ENCODE peak calls at places on chromosomes 7 and 10, in five cellular contexts. One of them, this sample, is unnamed.

GRCh38 chr7:127629268-127629854 is 11.4 kb upstream of the PAX4 start:
- DNase-seq in tibial artery: no peak
- DNase-seq in NT2/D1: no peak
- DNase-seq in transverse colon: peak; percentile 34
- DNase-seq in ascending aorta: no peak
- DNase-seq in this sample: peak; percentile 31

GRCh38 chr10:101047961-101048892 is 13.6 kb upstream of the KAZALD1 start:
- DNase-seq in tibial artery: no peak
- DNase-seq in NT2/D1: no peak
- DNase-seq in transverse colon: peak; percentile 26
- DNase-seq in ascending aorta: no peak
- DNase-seq in this sample: no peak

GRCh38 chr7:134823400-134823799 is 44.0 kb downstream of the CALD1 start:
- DNase-seq in tibial artery: no peak
- DNase-seq in NT2/D1: no peak
- DNase-seq in transverse colon: no peak
- DNase-seq in ascending aorta: no peak
- DNase-seq in this sample: no peak

GRCh38 chr7:26195867-26196266 is 4.7 kb downstream of the HNRNPA2B1 start:
- DNase-seq in tibial artery: no peak
- DNase-seq in NT2/D1: no peak
- DNase-seq in transverse colon: no peak
- DNase-seq in ascending aorta: no peak
- DNase-seq in this sample: no peak

GRCh38 chr7:121344093-121344492 is 15.3 kb downstream of the WNT16 start:
- DNase-seq in tibial artery: no peak
- DNase-seq in NT2/D1: no peak
- DNase-seq in transverse colon: no peak
- DNase-seq in ascending aorta: no peak
- DNase-seq in this sample: no peak

GRCh38 chr10:131786756-131787605 is 113.8 kb upstream of the PPP2R2D start:
- DNase-seq in tibial artery: peak; percentile 23
- DNase-seq in NT2/D1: peak; percentile 11
- DNase-seq in transverse colon: no peak
- DNase-seq in ascending aorta: no peak
- DNase-seq in this sample: peak; percentile 64

GRCh38 chr10:11425672-11426071 is 185.8 kb downstream of the USP6NL start:
- DNase-seq in tibial artery: no peak
- DNase-seq in NT2/D1: no peak
- DNase-seq in transverse colon: no peak
- DNase-seq in ascending aorta: no peak
- DNase-seq in this sample: no peak

GRCh38 chr7:40243076-40243475 is 108.3 kb downstream of the SUGCT start:
- DNase-seq in tibial artery: no peak
- DNase-seq in NT2/D1: no peak
- DNase-seq in transverse colon: no peak
- DNase-seq in ascending aorta: no peak
- DNase-seq in this sample: no peak

GRCh38 chr7:59986-60675 is 132.2 kb upstream of the FAM20C start:
- DNase-seq in tibial artery: no peak
- DNase-seq in NT2/D1: no peak
- DNase-seq in transverse colon: peak; percentile 2
- DNase-seq in ascending aorta: no peak
- DNase-seq in this sample: no peak

GRCh38 chr7:151732834-151733585 is 143.9 kb downstream of the PRKAG2 start:
- DNase-seq in tibial artery: no peak
- DNase-seq in NT2/D1: no peak
- DNase-seq in transverse colon: no peak
- DNase-seq in ascending aorta: no peak
- DNase-seq in this sample: no peak
- H3K36me3 ChIP-seq in tibial artery: no peaks in the 10 kb centered on the region
- H3K36me3 ChIP-seq in NT2/D1: no peaks in the 10 kb centered on the region
- H3K36me3 ChIP-seq in transverse colon: no peaks in the 10 kb centered on the region
- H3K36me3 ChIP-seq in ascending aorta: no peaks in the 10 kb centered on the region
- H3K36me3 ChIP-seq in this sample: no peaks in the 10 kb centered on the region

DNA sequence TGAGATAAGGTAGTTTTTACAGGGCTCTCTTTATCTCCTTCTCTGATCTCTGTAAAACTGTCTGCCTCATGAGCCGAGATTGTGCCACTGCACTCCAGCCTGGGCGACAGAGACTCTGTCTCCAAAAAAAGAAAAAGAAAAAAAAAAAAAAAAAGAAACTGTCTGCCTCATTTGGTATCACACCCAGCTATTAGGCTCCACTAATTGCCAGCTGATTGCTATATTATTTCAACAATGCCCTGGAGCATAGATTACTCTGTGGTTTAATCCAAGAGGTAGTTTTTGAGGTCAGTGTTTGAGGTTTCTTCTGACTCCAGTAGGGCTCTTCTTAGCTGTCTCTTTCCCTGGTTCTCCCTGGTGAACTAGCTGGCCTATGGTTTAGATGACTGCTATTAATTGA is 268.1 kb upstream of the PLPP4 start:
- DNase-seq in tibial artery: no peak
- DNase-seq in NT2/D1: no peak
- DNase-seq in transverse colon: no peak
- DNase-seq in ascending aorta: no peak
- DNase-seq in this sample: no peak
- H3K36me3 ChIP-seq in tibial artery: no peaks in the 10 kb centered on the region
- H3K36me3 ChIP-seq in NT2/D1: no peaks in the 10 kb centered on the region
- H3K36me3 ChIP-seq in transverse colon: no peaks in the 10 kb centered on the region
- H3K36me3 ChIP-seq in ascending aorta: no peaks in the 10 kb centered on the region
- H3K36me3 ChIP-seq in this sample: no peaks in the 10 kb centered on the region

GRCh38 chr10:49217645-49218044 is 29.5 kb upstream of the TMEM273 start:
- DNase-seq in tibial artery: no peak
- DNase-seq in NT2/D1: no peak
- DNase-seq in transverse colon: no peak
- DNase-seq in ascending aorta: no peak
- DNase-seq in this sample: no peak
- H3K36me3 ChIP-seq in tibial artery: no peaks in the 10 kb centered on the region
- H3K36me3 ChIP-seq in NT2/D1: no peaks in the 10 kb centered on the region
- H3K36me3 ChIP-seq in transverse colon: no peaks in the 10 kb centered on the region
- H3K36me3 ChIP-seq in ascending aorta: no peaks in the 10 kb centered on the region
- H3K36me3 ChIP-seq in this sample: no peaks in the 10 kb centered on the region

GRCh38 chr7:75578081-75578480 is 86.0 kb downstream of the SPDYE5 start:
- DNase-seq in tibial artery: no peak
- DNase-seq in NT2/D1: no peak
- DNase-seq in transverse colon: no peak
- DNase-seq in ascending aorta: no peak
- DNase-seq in this sample: no peak
- H3K36me3 ChIP-seq in tibial artery: peaks cover 66% of the 10 kb centered on the region
- H3K36me3 ChIP-seq in NT2/D1: peaks cover 53% of the 10 kb centered on the region
- H3K36me3 ChIP-seq in transverse colon: no peaks in the 10 kb centered on the region
- H3K36me3 ChIP-seq in ascending aorta: peaks cover 52% of the 10 kb centered on the region
- H3K36me3 ChIP-seq in this sample: peaks cover 18% of the 10 kb centered on the region

GRCh38 chr10:26733750-26734568 is 36.5 kb downstream of the PDSS1 start:
- DNase-seq in tibial artery: no peak
- DNase-seq in NT2/D1: peak; percentile 15
- DNase-seq in transverse colon: peak; percentile 44
- DNase-seq in ascending aorta: no peak
- DNase-seq in this sample: no peak
- H3K36me3 ChIP-seq in tibial artery: peaks cover 23% of the 10 kb centered on the region
- H3K36me3 ChIP-seq in NT2/D1: peaks cover 92% of the 10 kb centered on the region
- H3K36me3 ChIP-seq in transverse colon: no peaks in the 10 kb centered on the region
- H3K36me3 ChIP-seq in ascending aorta: peaks cover 9% of the 10 kb centered on the region
- H3K36me3 ChIP-seq in this sample: peaks cover 87% of the 10 kb centered on the region

GRCh38 chr7:149252378-149252777 is 9.6 kb upstream of the ZNF783 start:
- DNase-seq in tibial artery: no peak
- DNase-seq in NT2/D1: no peak
- DNase-seq in transverse colon: no peak
- DNase-seq in ascending aorta: no peak
- DNase-seq in this sample: no peak
- H3K36me3 ChIP-seq in tibial artery: peaks cover 40% of the 10 kb centered on the region
- H3K36me3 ChIP-seq in NT2/D1: peaks cover 63% of the 10 kb centered on the region
- H3K36me3 ChIP-seq in transverse colon: no peaks in the 10 kb centered on the region
- H3K36me3 ChIP-seq in ascending aorta: peaks cover 38% of the 10 kb centered on the region
- H3K36me3 ChIP-seq in this sample: peaks cover 36% of the 10 kb centered on the region

GRCh38 chr10:113880236-113880635 is 25.8 kb downstream of the NHLRC2 start:
- DNase-seq in tibial artery: no peak
- DNase-seq in NT2/D1: no peak
- DNase-seq in transverse colon: no peak
- DNase-seq in ascending aorta: no peak
- DNase-seq in this sample: no peak
- H3K36me3 ChIP-seq in tibial artery: peaks cover 13% of the 10 kb centered on the region
- H3K36me3 ChIP-seq in NT2/D1: peaks cover 16% of the 10 kb centered on the region
- H3K36me3 ChIP-seq in transverse colon: peaks cover 2% of the 10 kb centered on the region
- H3K36me3 ChIP-seq in ascending aorta: peaks cover 20% of the 10 kb centered on the region
- H3K36me3 ChIP-seq in this sample: peaks cover 14% of the 10 kb centered on the region

GRCh38 chr10:103086799-103087198 is 106.3 kb downstream of the NT5C2 start:
- DNase-seq in tibial artery: no peak
- DNase-seq in NT2/D1: no peak
- DNase-seq in transverse colon: no peak
- DNase-seq in ascending aorta: no peak
- DNase-seq in this sample: no peak
- H3K36me3 ChIP-seq in tibial artery: peaks cover 47% of the 10 kb centered on the region
- H3K36me3 ChIP-seq in NT2/D1: peaks cover 87% of the 10 kb centered on the region
- H3K36me3 ChIP-seq in transverse colon: no peaks in the 10 kb centered on the region
- H3K36me3 ChIP-seq in ascending aorta: peaks cover 41% of the 10 kb centered on the region
- H3K36me3 ChIP-seq in this sample: peaks cover 37% of the 10 kb centered on the region

DNA sequence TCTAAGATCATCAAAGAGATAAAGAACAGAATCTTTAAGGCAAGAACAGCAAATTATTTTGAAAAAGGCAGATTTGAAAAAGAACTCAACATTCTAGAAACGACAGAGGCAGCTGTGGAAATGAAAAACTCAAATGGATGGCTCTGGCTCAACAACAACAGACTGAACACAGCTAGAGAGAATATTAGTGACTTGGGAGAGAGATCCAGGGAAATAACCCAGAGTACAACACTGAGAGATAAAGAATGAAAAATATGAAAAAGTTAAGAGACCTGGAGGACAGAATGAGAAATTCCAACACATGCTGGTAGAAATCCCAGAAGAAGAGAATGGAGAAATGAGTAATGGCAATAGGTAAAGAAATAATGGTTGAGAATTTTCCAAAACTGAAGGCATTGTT is 17.9 kb upstream of the ZNF777 start:
- DNase-seq in tibial artery: no peak
- DNase-seq in NT2/D1: no peak
- DNase-seq in transverse colon: no peak
- DNase-seq in ascending aorta: no peak
- DNase-seq in this sample: no peak
- H3K36me3 ChIP-seq in tibial artery: peaks cover 44% of the 10 kb centered on the region
- H3K36me3 ChIP-seq in NT2/D1: peaks cover 44% of the 10 kb centered on the region
- H3K36me3 ChIP-seq in transverse colon: no peaks in the 10 kb centered on the region
- H3K36me3 ChIP-seq in ascending aorta: peaks cover 49% of the 10 kb centered on the region
- H3K36me3 ChIP-seq in this sample: peaks cover 40% of the 10 kb centered on the region

DNA sequence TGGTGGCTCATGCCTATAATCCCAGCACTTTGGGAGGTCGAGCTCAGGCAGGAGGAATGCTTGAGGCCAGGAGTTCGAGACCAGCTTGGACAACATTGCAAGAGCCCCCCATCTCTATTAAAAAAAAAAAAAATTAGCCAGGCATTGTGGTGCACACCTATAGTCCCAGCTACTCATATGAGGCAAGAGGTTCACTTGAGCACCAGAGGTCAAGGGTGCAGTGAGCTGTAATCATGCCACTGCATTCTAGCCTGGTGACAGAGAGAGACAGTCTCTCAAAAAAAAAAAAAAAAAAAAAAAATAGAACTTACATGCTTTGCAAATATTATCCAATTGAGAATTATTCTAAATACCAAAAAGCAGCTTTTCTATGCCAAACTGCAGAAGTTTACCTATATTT is 11.0 kb downstream of the KIN start:
- DNase-seq in tibial artery: no peak
- DNase-seq in NT2/D1: no peak
- DNase-seq in transverse colon: no peak
- DNase-seq in ascending aorta: no peak
- DNase-seq in this sample: no peak
- H3K36me3 ChIP-seq in tibial artery: peaks cover 49% of the 10 kb centered on the region
- H3K36me3 ChIP-seq in NT2/D1: peaks cover 71% of the 10 kb centered on the region
- H3K36me3 ChIP-seq in transverse colon: no peaks in the 10 kb centered on the region
- H3K36me3 ChIP-seq in ascending aorta: peaks cover 46% of the 10 kb centered on the region
- H3K36me3 ChIP-seq in this sample: peaks cover 48% of the 10 kb centered on the region

This sample was measured in HAP-1.